ENCODE peak calls at places on chromosomes 2 and 18, in ten cellular contexts. K is esophagus squamous epithelium; F is CD4-positive, CD25-positive, alpha-beta regulatory T cell; A is adrenal gland; B is DND-41; D is mesenchymal stem cell; S is tibial nerve; C is SJSA1; T is adipocyte; N is cardiac muscle cell. L is an unnamed sample.
A peak's percentile ranks its signal among the peaks of the same experiment; 100 is the strongest.

GRCh38 chr2:19120941-19121750 is 237.3 kb downstream of the OSR1 start:
- DNase-seq in A (no peak), S (peak; percentile 44), F (no peak), K (no peak), N (no peak), B (no peak), C (peak; percentile 88), T (peak; percentile 84), D (peak; percentile 57), L (no peak)

GRCh38 chr18:58784601-58785137 is 80.0 kb upstream of the ZNF532 start:
- DNase-seq in K (no peak), T (no peak), F (no peak), D (peak; percentile 37), N (no peak), B (no peak), C (peak; percentile 66), S (no peak), A (no peak), L (peak; percentile 41)

GRCh38 chr18:33231474-33232317 is 208.8 kb downstream of the CCDC178 start:
- DNase-seq in B (peak; percentile 78), K (no peak), D (peak; percentile 80), N (peak; percentile 89), F (peak; percentile 48), A (peak; percentile 83), T (peak; percentile 88), C (peak; percentile 63), S (peak; percentile 78), L (peak; percentile 75)

GRCh38 chr18:49015886-49016647 is 65.3 kb upstream of the SMAD7 start:
- DNase-seq in T (no peak), C (no peak), F (no peak), A (peak; percentile 19), K (no peak), S (no peak), D (no peak), B (no peak), N (no peak), L (peak; percentile 5)

GRCh38 chr18:4750392-4751346 is 295.6 kb upstream of the DLGAP1 start:
- DNase-seq in S (no peak), B (no peak), C (no peak), K (no peak), F (no peak), D (no peak), T (no peak), A (no peak), N (no peak), L (no peak)

GRCh38 chr18:74982946-74983635 is 225.8 kb downstream of the PTGR3 start:
- DNase-seq in B (no peak), A (no peak), D (no peak), T (no peak), C (no peak), K (no peak), F (no peak), N (no peak), S (no peak), L (no peak)

GRCh38 chr2:147327636-147328035 is 517.2 kb upstream of the ACVR2A start:
- DNase-seq in F (no peak), K (no peak), S (no peak), C (no peak), A (no peak), D (no peak), B (peak; percentile 28), T (no peak), N (no peak), L (no peak)

GRCh38 chr2:224038830-224039079 is 331 bp downstream of the SERPINE2 start:
- DNase-seq in D (no peak), A (no peak), S (no peak), N (no peak), F (no peak), K (no peak), C (no peak), B (no peak), T (no peak), L (no peak)

GRCh38 chr2:62036761-62037250 is 131.3 kb downstream of the COMMD1 start:
- DNase-seq in N (no peak), F (no peak), C (no peak), K (no peak), D (no peak), B (no peak), T (no peak), A (no peak), S (no peak), L (peak; percentile 67)
- H3K36me3 ChIP-seq in N (no peaks in the 10 kb centered on the region), F (no peaks in the 10 kb centered on the region), C (no peaks in the 10 kb centered on the region), K (peaks cover 2% of the 10 kb centered on the region), D (no peaks in the 10 kb centered on the region), B (no peaks in the 10 kb centered on the region), T (no peaks in the 10 kb centered on the region), A (no peaks in the 10 kb centered on the region), S (no peaks in the 10 kb centered on the region), L (no peaks in the 10 kb centered on the region)

GRCh38 chr2:227817940-227818568 is 4.4 kb downstream of the CCL20 start:
- DNase-seq in K (peak; percentile 64), A (peak; percentile 85), D (peak; percentile 100), C (peak; percentile 98), T (peak; percentile 98), N (peak; percentile 25), F (peak; percentile 65), S (peak; percentile 86), B (peak; percentile 12), L (peak; percentile 18)
- H3K4me1 ChIP-seq in K (peaks cover 7% of the 10 kb centered on the region), A (no peaks in the 10 kb centered on the region), D (peaks cover 10% of the 10 kb centered on the region), C (peaks cover 24% of the 10 kb centered on the region), T (peaks cover 30% of the 10 kb centered on the region), N (no peaks in the 10 kb centered on the region), F (peaks cover 8% of the 10 kb centered on the region), S (no peaks in the 10 kb centered on the region), B (no peaks in the 10 kb centered on the region), L (no peaks in the 10 kb centered on the region)

GRCh38 chr2:134449157-134449556 is 195.3 kb downstream of the MGAT5 start:
- DNase-seq in A (no peak), N (no peak), C (no peak), D (no peak), F (no peak), T (no peak), S (no peak), K (no peak), B (no peak), L (no peak)

GRCh38 chr2:134445981-134446380 is 192.1 kb downstream of the MGAT5 start:
- DNase-seq in S (no peak), T (no peak), K (no peak), B (no peak), A (no peak), C (no peak), D (no peak), N (no peak), F (no peak), L (no peak)

GRCh38 chr2:134446431-134447091 is 192.7 kb downstream of the MGAT5 start:
- DNase-seq in T (peak; percentile 31), B (no peak), A (no peak), F (no peak), D (peak; percentile 55), S (no peak), N (no peak), K (no peak), C (no peak), L (no peak)

GRCh38 chr2:134448650-134449049 is 194.8 kb downstream of the MGAT5 start:
- DNase-seq in T (no peak), A (no peak), K (no peak), N (no peak), F (no peak), D (no peak), B (no peak), C (no peak), S (no peak), L (no peak)

DNA sequence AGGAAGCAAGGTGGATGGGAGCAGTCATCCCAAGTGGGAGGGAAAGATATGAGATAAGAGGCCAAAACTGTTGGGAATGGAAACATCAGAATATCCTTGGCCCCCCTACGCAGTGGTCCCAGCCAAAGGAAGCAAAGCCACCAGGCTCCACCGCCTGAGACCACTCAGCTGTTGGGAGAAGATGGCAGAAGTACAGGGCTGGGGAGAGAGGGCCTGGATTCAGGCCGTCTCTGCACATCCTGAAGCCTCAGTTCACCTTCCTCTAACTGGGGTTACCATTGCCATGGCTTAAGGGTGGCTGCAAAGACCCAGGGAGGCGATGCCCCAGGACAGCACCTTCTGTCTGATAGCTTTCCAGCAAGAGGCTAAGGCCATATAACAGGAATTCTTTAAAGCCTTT is 193.8 kb downstream of the MGAT5 start:
- DNase-seq in C (no peak), N (no peak), D (no peak), T (no peak), S (no peak), A (no peak), F (no peak), B (no peak), K (no peak), L (no peak)
- H3K36me3 ChIP-seq in C (no peaks in the 10 kb centered on the region), N (peaks cover 6% of the 10 kb centered on the region), D (peaks cover 5% of the 10 kb centered on the region), T (no peaks in the 10 kb centered on the region), S (no peaks in the 10 kb centered on the region), A (peaks cover 6% of the 10 kb centered on the region), F (peaks cover 40% of the 10 kb centered on the region), B (peaks cover 66% of the 10 kb centered on the region), K (peaks cover 68% of the 10 kb centered on the region), L (no peaks in the 10 kb centered on the region)

GRCh38 chr2:172084734-172085459 is 410 bp upstream of the DLX1 start:
- DNase-seq in C (peak; percentile 94), T (peak; percentile 99), B (peak; percentile 88), D (peak; percentile 93), A (peak; percentile 82), N (peak; percentile 90), F (peak; percentile 81), S (peak; percentile 70), K (peak; percentile 14), L (peak; percentile 96)
- H3K4me1 ChIP-seq in C (peaks cover 15% of the 10 kb centered on the region), T (peaks cover 11% of the 10 kb centered on the region), B (peaks cover 20% of the 10 kb centered on the region), D (peaks cover 42% of the 10 kb centered on the region), A (peaks cover 16% of the 10 kb centered on the region), N (no peaks in the 10 kb centered on the region), F (peaks cover 61% of the 10 kb centered on the region), S (peaks cover 26% of the 10 kb centered on the region), K (peaks cover 29% of the 10 kb centered on the region), L (peaks cover 18% of the 10 kb centered on the region)

GRCh38 chr2:27060323-27060722 is 8.9 kb downstream of the AGBL5 start:
- DNase-seq in B (no peak), T (no peak), N (no peak), K (no peak), D (no peak), A (no peak), C (no peak), F (no peak), S (no peak), L (no peak)

GRCh38 chr2:27054721-27055120 is 3.3 kb downstream of the AGBL5 start:
- DNase-seq in B (no peak), N (no peak), C (no peak), D (no peak), T (no peak), F (no peak), A (no peak), S (no peak), K (no peak), L (no peak)

GRCh38 chr2:27058210-27058609 is 6.7 kb downstream of the AGBL5 start:
- DNase-seq in C (no peak), A (no peak), K (no peak), T (no peak), S (no peak), B (no peak), D (no peak), N (no peak), F (no peak), L (no peak)

GRCh38 chr2:27059141-27059820 is 7.8 kb downstream of the AGBL5 start:
- DNase-seq in T (no peak), K (no peak), D (no peak), F (no peak), N (no peak), C (no peak), S (no peak), B (no peak), A (peak; percentile 80), L (no peak)

DNA sequence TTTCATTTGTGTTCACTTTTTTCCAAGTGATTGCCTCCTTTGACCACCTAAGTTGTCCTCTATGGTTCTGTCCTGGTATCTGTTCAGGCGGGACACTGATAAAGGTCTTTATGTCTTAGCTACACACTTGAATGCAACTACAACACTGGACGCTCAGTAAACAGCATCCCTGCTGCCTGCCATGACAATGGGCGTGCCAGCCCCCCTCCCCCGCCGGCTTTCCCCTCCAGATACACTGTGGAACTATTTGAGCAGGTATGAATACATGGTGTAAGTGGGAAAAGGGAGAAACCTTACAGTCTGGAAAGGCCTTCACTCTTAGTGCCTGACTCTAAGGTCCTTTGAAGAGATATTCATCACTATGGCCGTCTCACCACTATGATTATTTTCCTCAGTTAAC is 5.7 kb downstream of the AGBL5 start:
- DNase-seq in C (no peak), B (no peak), N (no peak), A (no peak), S (no peak), F (no peak), T (no peak), K (no peak), D (no peak), L (no peak)
- H3K36me3 ChIP-seq in C (peaks cover 67% of the 10 kb centered on the region), B (peaks cover 78% of the 10 kb centered on the region), N (peaks cover 46% of the 10 kb centered on the region), A (peaks cover 52% of the 10 kb centered on the region), S (no peaks in the 10 kb centered on the region), F (peaks cover 28% of the 10 kb centered on the region), T (peaks cover 34% of the 10 kb centered on the region), K (peaks cover 85% of the 10 kb centered on the region), D (peaks cover 71% of the 10 kb centered on the region), L (peaks cover 57% of the 10 kb centered on the region)

L was measured in HAP-1.